ENCODE peak calls at places on chromosomes 11 and 22, in four cellular contexts. One of them, this sample, is unnamed.

GRCh38 chr11:30107899-30108298 is 91.1 kb upstream of the KCNA4 start:
- DNase-seq in activated CD4-positive, alpha-beta T cell treated with anti-CD3 and anti-CD28 coated beads for 1 hour: no peak
- DNase-seq in heart left ventricle: no peak
- DNase-seq in cardiac muscle cell: peak; percentile 85
- DNase-seq in this sample: no peak

GRCh38 chr11:15286465-15286864 is 171.7 kb downstream of the INSC start:
- DNase-seq in activated CD4-positive, alpha-beta T cell treated with anti-CD3 and anti-CD28 coated beads for 1 hour: no peak
- DNase-seq in heart left ventricle: no peak
- DNase-seq in cardiac muscle cell: no peak
- DNase-seq in this sample: no peak

GRCh38 chr11:8006349-8006977 is 19.3 kb downstream of the EIF3F start:
- DNase-seq in activated CD4-positive, alpha-beta T cell treated with anti-CD3 and anti-CD28 coated beads for 1 hour: peak; percentile 16
- DNase-seq in heart left ventricle: peak; percentile 56
- DNase-seq in cardiac muscle cell: peak; percentile 80
- DNase-seq in this sample: no peak

GRCh38 chr22:48856308-48856615 is 971.4 kb downstream of the BRD1 start:
- DNase-seq in activated CD4-positive, alpha-beta T cell treated with anti-CD3 and anti-CD28 coated beads for 1 hour: no peak
- DNase-seq in heart left ventricle: no peak
- DNase-seq in cardiac muscle cell: no peak
- DNase-seq in this sample: no peak

GRCh38 chr11:47433157-47433556 is 6.9 kb upstream of the PSMC3 start:
- DNase-seq in activated CD4-positive, alpha-beta T cell treated with anti-CD3 and anti-CD28 coated beads for 1 hour: no peak
- DNase-seq in heart left ventricle: no peak
- DNase-seq in cardiac muscle cell: no peak
- DNase-seq in this sample: no peak

GRCh38 chr22:45425531-45426265 is 12.2 kb downstream of the RIBC2 start:
- DNase-seq in activated CD4-positive, alpha-beta T cell treated with anti-CD3 and anti-CD28 coated beads for 1 hour: no peak
- DNase-seq in heart left ventricle: no peak
- DNase-seq in cardiac muscle cell: no peak
- DNase-seq in this sample: no peak

GRCh38 chr11:116808262-116809175 is 14.6 kb downstream of the APOA4 start:
- DNase-seq in activated CD4-positive, alpha-beta T cell treated with anti-CD3 and anti-CD28 coated beads for 1 hour: no peak
- DNase-seq in heart left ventricle: no peak
- DNase-seq in cardiac muscle cell: peak; percentile 84
- DNase-seq in this sample: no peak

GRCh38 chr11:2582958-2583604 is 116.7 kb downstream of the KCNQ1OT1 start:
- DNase-seq in activated CD4-positive, alpha-beta T cell treated with anti-CD3 and anti-CD28 coated beads for 1 hour: no peak
- DNase-seq in heart left ventricle: peak; percentile 3
- DNase-seq in cardiac muscle cell: no peak
- DNase-seq in this sample: no peak

GRCh38 chr11:8604078-8604723 is 10.2 kb upstream of the STK33 start:
- DNase-seq in activated CD4-positive, alpha-beta T cell treated with anti-CD3 and anti-CD28 coated beads for 1 hour: no peak
- DNase-seq in heart left ventricle: no peak
- DNase-seq in cardiac muscle cell: peak; percentile 100
- DNase-seq in this sample: no peak

GRCh38 chr11:126185200-126186030 is 26.0 kb downstream of the RPUSD4 start:
- DNase-seq in activated CD4-positive, alpha-beta T cell treated with anti-CD3 and anti-CD28 coated beads for 1 hour: no peak
- DNase-seq in heart left ventricle: no peak
- DNase-seq in cardiac muscle cell: no peak
- DNase-seq in this sample: no peak

GRCh38 chr11:3803726-3804510 is 4.4 kb upstream of the PGAP2 start:
- DNase-seq in activated CD4-positive, alpha-beta T cell treated with anti-CD3 and anti-CD28 coated beads for 1 hour: no peak
- DNase-seq in heart left ventricle: no peak
- DNase-seq in cardiac muscle cell: no peak
- DNase-seq in this sample: no peak

GRCh38 chr22:48808038-48808960 is 1019.4 kb downstream of the BRD1 start:
- DNase-seq in activated CD4-positive, alpha-beta T cell treated with anti-CD3 and anti-CD28 coated beads for 1 hour: no peak
- DNase-seq in heart left ventricle: no peak
- DNase-seq in cardiac muscle cell: no peak
- DNase-seq in this sample: no peak

GRCh38 chr11:6083129-6083528 is 24.4 kb upstream of the OR56B4 start:
- DNase-seq in activated CD4-positive, alpha-beta T cell treated with anti-CD3 and anti-CD28 coated beads for 1 hour: no peak
- DNase-seq in heart left ventricle: no peak
- DNase-seq in cardiac muscle cell: no peak
- DNase-seq in this sample: no peak

GRCh38 chr11:115145316-115145715 is 358.9 kb downstream of the CADM1 start:
- DNase-seq in activated CD4-positive, alpha-beta T cell treated with anti-CD3 and anti-CD28 coated beads for 1 hour: no peak
- DNase-seq in heart left ventricle: no peak
- DNase-seq in cardiac muscle cell: no peak
- DNase-seq in this sample: no peak

GRCh38 chr11:47928426-47928825 is 51.9 kb upstream of the PTPRJ start:
- DNase-seq in activated CD4-positive, alpha-beta T cell treated with anti-CD3 and anti-CD28 coated beads for 1 hour: no peak
- DNase-seq in heart left ventricle: no peak
- DNase-seq in cardiac muscle cell: no peak
- DNase-seq in this sample: no peak

GRCh38 chr11:86456075-86456939 is 81.6 kb downstream of the CCDC81 start:
- DNase-seq in activated CD4-positive, alpha-beta T cell treated with anti-CD3 and anti-CD28 coated beads for 1 hour: peak; percentile 51
- DNase-seq in heart left ventricle: peak; percentile 85
- DNase-seq in cardiac muscle cell: peak; percentile 87
- DNase-seq in this sample: no peak

GRCh38 chr11:2179516-2179915 is 7.9 kb upstream of the TH start:
- DNase-seq in activated CD4-positive, alpha-beta T cell treated with anti-CD3 and anti-CD28 coated beads for 1 hour: no peak
- DNase-seq in heart left ventricle: no peak
- DNase-seq in cardiac muscle cell: no peak
- DNase-seq in this sample: no peak

GRCh38 chr11:32939866-32940265 is 47.3 kb downstream of the QSER1 start:
- DNase-seq in activated CD4-positive, alpha-beta T cell treated with anti-CD3 and anti-CD28 coated beads for 1 hour: no peak
- DNase-seq in heart left ventricle: no peak
- DNase-seq in cardiac muscle cell: no peak
- DNase-seq in this sample: no peak

GRCh38 chr22:48974443-48975251 is 853.0 kb downstream of the BRD1 start:
- DNase-seq in activated CD4-positive, alpha-beta T cell treated with anti-CD3 and anti-CD28 coated beads for 1 hour: no peak
- DNase-seq in heart left ventricle: no peak
- DNase-seq in cardiac muscle cell: no peak
- DNase-seq in this sample: no peak